ENCODE peak calls at places on chromosomes 12 and 14, in five cellular contexts. B, Q, Y, J and I are unnamed samples.

GRCh38 chr14:97077253-97077653 is 280.1 kb downstream of the VRK1 start:
- DNase-seq in Q (no peak), Y (peak; percentile 31), J (peak; percentile 97), B (no peak), I (no peak)

GRCh38 chr14:64212666-64213065 is 81.5 kb downstream of the ESR2 start:
- DNase-seq in J (no peak), B (no peak), Q (no peak), Y (peak; percentile 0), I (no peak)

GRCh38 chr12:29073631-29074239 is 75.3 kb upstream of the FAR2 start:
- DNase-seq in B (no peak), Y (peak; percentile 19), Q (no peak), J (peak; percentile 92), I (no peak)

GRCh38 chr12:28699029-28699428 is 450.0 kb upstream of the FAR2 start:
- DNase-seq in Y (no peak), B (no peak), Q (no peak), J (no peak), I (no peak)

GRCh38 chr14:49051328-49052060 is 534.7 kb downstream of the RPS29 start:
- DNase-seq in J (no peak), Q (no peak), Y (no peak), B (no peak), I (no peak)

GRCh38 chr12:30764251-30764650 is 9.5 kb upstream of the CAPRIN2 start:
- DNase-seq in Y (no peak), J (no peak), Q (no peak), B (no peak), I (no peak)

GRCh38 chr12:105986779-105987686 is 151.7 kb downstream of the NUAK1 start:
- DNase-seq in Q (no peak), B (no peak), Y (peak; percentile 25), J (no peak), I (no peak)

GRCh38 chr12:116887897-116888296 is 6.7 kb upstream of the HRK start:
- DNase-seq in J (no peak), B (no peak), Q (no peak), Y (no peak), I (no peak)

GRCh38 chr14:79605863-79606262 is 605.4 kb downstream of the DIO2 start:
- DNase-seq in B (no peak), J (no peak), Q (no peak), Y (no peak), I (no peak)

GRCh38 chr14:78698991-78699390 is 528.8 kb downstream of the NRXN3 start:
- DNase-seq in B (no peak), Y (no peak), J (no peak), Q (no peak), I (no peak)

GRCh38 chr12:92912052-92912451 is 17.0 kb downstream of the EEA1 start:
- DNase-seq in Y (no peak), Q (no peak), B (no peak), J (no peak), I (no peak)

GRCh38 chr12:89353188-89353822 is 1.0 kb upstream of the DUSP6 start:
- DNase-seq in Q (peak; percentile 10), J (peak; percentile 67), Y (peak; percentile 57), B (peak; percentile 85), I (peak; percentile 93)

GRCh38 chr14:93317836-93318807 is 14.7 kb downstream of the BTBD7 start:
- DNase-seq in Q (no peak), J (peak; percentile 21), B (no peak), Y (no peak), I (no peak)

GRCh38 chr12:99722690-99723486 is 75.3 kb downstream of the GARIN6 start:
- DNase-seq in Q (no peak), B (no peak), J (no peak), Y (no peak), I (peak; percentile 32)

GRCh38 chr12:75766263-75767160 is 255.1 kb upstream of the KRR1 start:
- DNase-seq in Q (no peak), B (no peak), Y (no peak), J (peak; percentile 94), I (no peak)

GRCh38 chr14:32738206-32738871 is 200.3 kb upstream of the NPAS3 start:
- DNase-seq in Q (no peak), Y (no peak), B (no peak), J (no peak), I (no peak)

GRCh38 chr12:104138747-104139186 is 757 bp upstream of the NFYB start:
- DNase-seq in Q (no peak), J (no peak), Y (no peak), B (peak; percentile 63), I (no peak)

GRCh38 chr14:22536853-22537338 is 52.1 kb downstream of the DAD1 start:
- DNase-seq in Y (no peak), J (peak; percentile 98), B (peak; percentile 80), Q (peak; percentile 66), I (no peak)

GRCh38 chr12:6056406-6057211 is 67.9 kb downstream of the VWF start:
- DNase-seq in J (no peak), Y (no peak), B (no peak), Q (no peak), I (peak; percentile 86)

GRCh38 chr12:130044991-130045621 is 117.2 kb upstream of the FZD10 start:
- DNase-seq in Q (no peak), J (no peak), Y (no peak), B (no peak), I (peak; percentile 80)

GRCh38 chr12:96302706-96303310 is 97.4 kb downstream of the CDK17 start:
- DNase-seq in B (no peak), J (no peak), Y (no peak), Q (no peak), I (no peak)

GRCh38 chr14:64604854-64605253 is 55.1 kb downstream of the PPP1R36 start:
- DNase-seq in Y (no peak), J (no peak), Q (no peak), B (no peak), I (no peak)

DNA sequence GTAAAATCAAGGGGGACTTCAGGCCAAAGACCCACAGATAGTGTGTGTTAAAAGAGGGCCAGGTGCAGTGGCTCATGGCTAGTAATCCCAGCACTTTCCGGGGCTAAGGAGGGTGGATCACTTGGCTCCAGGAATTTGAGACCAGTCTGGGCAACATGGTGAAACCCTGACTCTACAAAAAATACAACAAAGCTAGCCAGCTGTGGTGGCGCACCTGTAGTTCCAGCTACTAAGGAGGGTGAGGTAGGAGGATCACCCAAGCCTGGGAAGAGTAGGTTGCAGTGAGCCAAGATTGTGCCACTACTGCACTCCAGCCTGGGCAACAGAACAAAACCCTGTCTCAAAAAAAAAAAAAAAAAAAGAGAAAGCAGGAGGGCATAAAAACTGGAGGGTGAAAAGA is 8.5 kb downstream of the VCPKMT start:
- DNase-seq in Q (no peak), J (no peak), B (no peak), Y (no peak), I (no peak)
- H3K4me3 ChIP-seq in Q (no peak overlapping the region), J (no peak overlapping the region), B (no peak overlapping the region), Y (no peak overlapping the region), I (no peak overlapping the region)

DNA sequence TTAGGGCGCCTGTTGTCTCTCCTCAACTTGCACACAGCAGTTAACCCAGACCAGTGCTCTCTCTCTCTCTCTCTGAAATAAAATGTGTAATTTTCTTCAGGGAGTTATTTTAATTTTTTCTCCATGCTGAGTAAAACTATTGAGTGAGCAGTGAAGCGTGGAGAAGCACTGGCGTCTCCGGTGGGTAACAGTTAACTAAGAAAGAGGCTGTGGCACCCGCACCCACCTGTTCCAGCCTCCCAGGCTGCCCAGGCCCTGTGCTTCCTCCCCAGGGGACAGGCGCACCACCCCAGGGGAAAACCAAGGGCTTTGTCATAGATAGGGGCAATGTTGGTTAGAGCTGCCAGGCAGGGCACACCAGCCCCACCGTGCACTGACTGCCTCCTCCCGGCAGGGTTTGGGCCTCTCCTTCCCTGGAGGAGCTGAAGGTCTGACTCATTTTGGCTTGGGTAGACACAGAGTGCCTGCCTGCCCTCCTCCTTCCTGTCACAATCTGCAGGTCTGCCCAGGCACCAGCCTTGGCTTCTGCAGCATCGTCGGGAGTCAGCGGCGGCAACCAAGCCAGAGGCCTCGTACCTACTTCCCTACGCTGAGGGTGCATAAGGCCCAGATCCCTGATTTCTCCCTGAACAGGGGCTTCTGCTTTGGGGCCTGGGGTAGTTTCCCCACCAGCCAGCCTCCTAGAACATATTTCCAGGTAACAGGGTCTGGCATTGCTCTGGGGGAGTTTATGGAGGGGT is 3.9 kb downstream of the HOXC5 start:
- DNase-seq in Y (no peak), Q (no peak), J (peak; percentile 83), B (no peak), I (peak; percentile 57)
- H3K27me3 ChIP-seq in Y (no peaks in the 10 kb centered on the region), Q (peaks cover 64% of the 10 kb centered on the region), J (no peaks in the 10 kb centered on the region), B (peaks cover 23% of the 10 kb centered on the region), I (peaks cover 99% of the 10 kb centered on the region)

DNA sequence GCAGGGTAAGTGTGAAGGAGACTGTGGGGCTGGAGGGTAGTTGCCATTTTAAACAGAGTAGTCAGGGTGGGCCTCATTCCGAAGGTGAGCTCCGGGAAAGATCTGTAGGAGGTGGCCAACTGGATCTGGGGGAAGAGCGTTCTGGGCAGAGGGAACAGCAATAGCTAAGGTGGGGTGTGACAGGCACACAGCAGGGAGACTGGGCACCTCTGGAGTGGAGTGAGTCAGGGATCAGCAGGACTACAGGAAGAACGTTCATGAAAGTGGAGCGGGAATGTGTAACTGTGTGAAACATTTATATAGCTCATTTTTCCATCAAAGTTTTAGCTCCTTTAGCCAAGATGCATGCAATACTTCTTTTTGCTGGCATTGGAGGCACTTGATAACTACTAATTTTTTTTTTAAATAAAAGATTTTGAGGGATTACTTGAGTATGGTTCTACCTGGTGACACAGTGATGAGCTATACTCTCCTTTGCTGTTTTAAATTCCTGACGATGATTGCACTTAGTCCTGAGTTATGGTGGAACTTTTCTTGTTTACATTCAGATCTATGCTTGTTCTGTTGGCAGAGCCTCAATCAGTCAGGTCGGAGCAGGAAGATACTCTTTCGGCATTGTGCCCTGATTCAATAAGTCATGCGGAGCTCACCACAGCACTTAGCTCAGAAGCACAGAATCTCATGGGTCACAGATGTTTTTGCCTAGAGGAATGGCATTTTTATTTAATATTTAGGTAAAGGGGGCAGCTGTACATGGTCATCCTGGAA is 106.4 kb downstream of the WIF1 start:
- DNase-seq in Q (no peak), B (no peak), J (no peak), Y (no peak), I (no peak)
- H3K36me3 ChIP-seq in Q (no peaks in the 10 kb centered on the region), B (no peaks in the 10 kb centered on the region), J (no peaks in the 10 kb centered on the region), Y (no peaks in the 10 kb centered on the region), I (no peaks in the 10 kb centered on the region)

DNA sequence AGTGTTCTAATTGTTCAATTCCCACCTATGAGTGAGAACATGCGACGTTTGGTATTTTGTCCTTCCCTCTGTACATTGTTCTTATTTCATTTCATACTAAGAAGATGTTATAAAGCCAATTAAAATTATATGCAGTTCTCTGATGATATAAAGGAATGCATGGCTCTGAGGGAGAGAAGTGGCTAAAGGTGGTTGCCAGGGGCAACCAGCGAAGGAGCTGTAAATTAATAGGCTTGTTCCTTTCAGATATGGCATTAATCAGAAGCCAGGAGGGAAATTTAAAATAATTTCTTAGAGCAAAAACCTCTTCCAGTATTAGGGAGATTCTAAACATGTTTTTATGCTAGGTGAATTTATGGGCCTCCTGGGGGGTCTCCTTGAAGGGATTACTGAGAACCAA is 227.8 kb downstream of the TMEM117 start:
- DNase-seq in Q (no peak), Y (no peak), B (no peak), J (no peak), I (no peak)
- H3K4me3 ChIP-seq in Q (no peak overlapping the region), Y (no peak overlapping the region), B (no peak overlapping the region), J (no peak overlapping the region), I (no peak overlapping the region)